ENCODE peak calls at places on chromosomes 4 and X, in ten cellular contexts. K is A549, T is gastrocnemius medialis, N is GM12878, E is HepG2, B is right lobe of liver, C is HCT116, Y is IMR-90, O is heart left ventricle, A is body of pancreas. I is an unnamed sample.

GRCh38 chr4:78609580-78609979 is 58.0 kb downstream of the ANXA3 start:
- ATAC-seq in O (no peak), N (no peak), A (no peak), T (no peak), Y (no peak), C (no peak), B (no peak), K (no peak), E (no peak), I (no peak)

GRCh38 chrX:19636989-19637388 is 121.7 kb upstream of the MAP3K15 start:
- ATAC-seq in K (no peak), A (no peak), T (no peak), O (no peak), B (no peak), N (peak), Y (no peak), C (no peak), E (no peak), I (no peak)

GRCh38 chr4:83581411-83582288 is 45.7 kb downstream of the GPAT3 start:
- ATAC-seq in A (no peak), N (peak), C (no peak), K (no peak), B (no peak), T (no peak), Y (no peak), O (no peak), E (no peak), I (peak)

GRCh38 chr4:124879195-124879594 is 166.7 kb upstream of the ANKRD50 start:
- ATAC-seq in N (no peak), O (no peak), C (no peak), T (no peak), E (no peak), K (no peak), A (no peak), B (no peak), Y (no peak), I (no peak)

GRCh38 chr4:683982-684571 is 4.9 kb downstream of the SLC49A3 start:
- ATAC-seq in C (peak), T (peak), Y (peak), O (peak), B (no peak), A (no peak), K (peak), E (peak), N (peak), I (no peak)

GRCh38 chr4:55297346-55297745 is 48.7 kb upstream of the SRD5A3 start:
- ATAC-seq in N (no peak), C (peak), A (no peak), T (no peak), B (no peak), Y (no peak), E (peak), O (no peak), K (no peak), I (no peak)

GRCh38 chr4:152825336-152825735 is 45.6 kb downstream of the ARFIP1 start:
- ATAC-seq in E (no peak), B (no peak), A (no peak), T (no peak), O (no peak), C (no peak), Y (peak), K (no peak), N (no peak), I (no peak)

GRCh38 chr4:95360911-95361695 is 187.7 kb downstream of the UNC5C start:
- ATAC-seq in A (no peak), B (peak), O (no peak), Y (no peak), N (no peak), T (no peak), E (no peak), K (no peak), C (no peak), I (no peak)

GRCh38 chr4:169100656-169101055 is 90.6 kb upstream of the CBR4 start:
- ATAC-seq in C (no peak), A (no peak), N (no peak), B (no peak), T (no peak), Y (no peak), K (no peak), E (no peak), O (peak), I (no peak)

GRCh38 chr4:3879681-3880594 is 113.8 kb downstream of the ADRA2C start:
- ATAC-seq in K (peak), N (peak), O (peak), B (peak), C (peak), T (peak), E (peak), Y (no peak), A (peak), I (peak)

GRCh38 chrX:11381464-11381863 is 88.3 kb downstream of the AMELX start:
- ATAC-seq in Y (peak), B (peak), O (peak), K (peak), N (peak), C (peak), E (peak), A (peak), T (peak), I (peak)

GRCh38 chr4:7128234-7128633 is 60.4 kb upstream of the GRPEL1 start:
- ATAC-seq in K (no peak), C (no peak), N (no peak), T (no peak), E (no peak), B (no peak), A (no peak), O (no peak), Y (no peak), I (no peak)

GRCh38 chrX:153486163-153486562 is 8.6 kb upstream of the BGN start:
- ATAC-seq in B (no peak), T (no peak), K (no peak), N (no peak), O (no peak), A (no peak), E (no peak), Y (no peak), C (no peak), I (no peak)

GRCh38 chr4:122508083-122508482 is 51.6 kb upstream of the IL2 start:
- ATAC-seq in C (no peak), N (peak), K (no peak), B (no peak), T (no peak), E (no peak), O (no peak), A (no peak), Y (no peak), I (no peak)

GRCh38 chr4:44738615-44739014 is 12.3 kb upstream of the GNPDA2 start:
- ATAC-seq in O (no peak), T (no peak), A (no peak), C (no peak), N (no peak), B (no peak), Y (peak), E (no peak), K (no peak), I (no peak)

GRCh38 chr4:48680848-48681568 is 99.1 kb downstream of the FRYL start:
- ATAC-seq in O (no peak), E (no peak), N (no peak), B (peak), C (no peak), K (no peak), Y (no peak), A (peak), T (no peak), I (no peak)

GRCh38 chr4:42159271-42160001 is 7.0 kb upstream of the BEND4 start:
- ATAC-seq in K (no peak), C (no peak), E (no peak), O (no peak), A (no peak), T (no peak), B (no peak), Y (no peak), N (no peak), I (no peak)

GRCh38 chr4:25379591-25379990 is 2.5 kb downstream of the ANAPC4 start:
- ATAC-seq in T (no peak), K (no peak), O (no peak), C (no peak), N (no peak), A (no peak), B (no peak), Y (no peak), E (no peak), I (no peak)

GRCh38 chr4:25378130-25378743 is 1.2 kb downstream of the ANAPC4 start:
- ATAC-seq in C (no peak), O (no peak), E (no peak), Y (no peak), K (no peak), B (no peak), T (no peak), A (no peak), N (no peak), I (no peak)

GRCh38 chr4:25377572-25377882 is 464 bp downstream of the ANAPC4 start:
- ATAC-seq in A (no peak), K (no peak), Y (no peak), B (no peak), C (peak), E (no peak), T (no peak), N (peak), O (no peak), I (no peak)

DNA sequence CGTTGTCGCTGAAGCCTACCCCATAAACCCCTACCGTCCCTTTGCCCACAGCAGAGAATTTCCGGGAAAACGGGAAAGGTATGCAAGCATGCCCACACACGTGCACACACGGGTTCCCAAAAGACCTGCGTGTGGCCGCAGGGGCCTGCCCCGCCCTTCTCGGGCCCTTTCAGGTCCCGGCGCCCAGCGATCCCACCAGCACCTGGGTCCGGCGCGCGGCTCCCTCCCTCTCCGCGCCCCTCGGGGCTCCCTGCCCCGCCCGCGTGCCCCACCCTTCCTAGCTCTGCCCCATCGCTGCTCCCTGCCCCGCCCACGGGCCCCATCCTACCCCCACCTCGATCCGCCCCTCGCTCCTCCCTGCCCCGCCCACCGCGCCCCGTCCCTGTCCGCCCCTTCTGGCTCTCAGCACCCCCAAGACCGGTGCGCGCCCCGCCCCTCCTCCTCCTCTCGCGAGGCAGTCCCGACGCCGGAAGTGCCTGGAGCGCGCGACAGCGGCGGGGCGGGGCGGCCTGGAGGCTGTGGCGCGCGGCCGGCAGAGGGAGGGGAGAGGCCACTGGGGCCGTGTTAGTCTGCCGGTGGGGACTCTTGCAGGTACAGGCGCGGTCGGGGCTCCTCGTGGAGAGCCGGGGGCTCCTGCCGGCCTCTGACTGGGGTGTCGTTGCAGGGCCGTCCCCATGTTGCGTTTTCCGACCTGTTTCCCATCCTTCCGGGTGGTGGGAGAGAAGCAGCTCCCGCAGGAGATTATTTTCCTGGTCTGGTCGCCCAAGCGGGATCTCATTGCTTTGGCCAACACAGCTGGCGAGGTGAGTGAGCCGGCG is at the start of gene ANAPC4:
- ATAC-seq in E (peak), A (peak), B (peak), K (peak), N (peak), C (peak), T (peak), O (peak), Y (peak), I (peak)
- TF ChIP-seq POLR2A in E (peak), A (peak), B (peak), K (peak), N (peak), C (peak), T (peak), O (peak), Y (no peak), I (peak)

GRCh38 chrX:52015794-52016193 is 53.2 kb downstream of the MAGED4B start:
- ATAC-seq in Y (no peak), A (no peak), K (no peak), E (no peak), O (no peak), T (no peak), C (no peak), B (no peak), N (no peak), I (no peak)
- TF ChIP-seq POLR2A in Y (no peak), A (no peak), K (no peak), E (no peak), O (no peak), T (no peak), C (no peak), B (no peak), N (no peak), I (no peak)

DNA sequence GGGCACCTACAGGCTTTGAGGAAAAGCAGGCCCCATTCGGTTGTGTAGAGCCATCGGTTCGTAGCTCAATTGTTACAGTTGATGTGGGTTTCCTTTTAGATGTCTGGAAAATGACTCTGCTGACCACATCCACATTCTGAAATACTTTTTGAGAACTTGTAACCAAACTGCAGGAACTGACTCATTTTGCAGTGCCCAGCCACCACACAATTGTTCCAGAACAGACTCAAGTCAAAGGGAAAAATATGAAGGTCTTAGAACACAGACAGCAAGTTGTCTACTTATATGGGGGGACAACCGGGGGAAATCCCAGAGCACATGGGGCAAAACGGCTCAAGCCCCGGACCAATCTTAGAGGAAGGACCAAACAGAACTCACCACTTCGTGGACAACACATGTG is 557.6 kb upstream of the DIPK2B start:
- ATAC-seq in Y (peak), A (no peak), C (peak), N (peak), K (no peak), B (no peak), O (peak), T (no peak), E (no peak), I (no peak)
- TF ChIP-seq POLR2A in Y (peak), A (no peak), C (no peak), N (no peak), K (no peak), B (no peak), O (no peak), T (no peak), E (no peak), I (no peak)

GRCh38 chr4:163553146-163553545 is 58.7 kb downstream of the TMA16 start:
- ATAC-seq in Y (no peak), C (no peak), E (no peak), B (no peak), K (no peak), N (no peak), A (no peak), O (no peak), T (no peak), I (no peak)
- TF ChIP-seq POLR2A in Y (no peak), C (no peak), E (no peak), B (no peak), K (no peak), N (no peak), A (no peak), O (no peak), T (no peak), I (no peak)

GRCh38 chr4:173264245-173264959 is 69.8 kb downstream of the HMGB2 start:
- ATAC-seq in C (no peak), B (peak), N (peak), A (peak), Y (peak), T (peak), E (no peak), O (peak), K (no peak), I (peak)
- TF ChIP-seq POLR2A in C (no peak), B (no peak), N (no peak), A (no peak), Y (no peak), T (no peak), E (no peak), O (no peak), K (no peak), I (no peak)

GRCh38 chrX:132730266-132730665 is 228.2 kb downstream of the HS6ST2 start:
- ATAC-seq in T (no peak), E (no peak), B (no peak), Y (no peak), C (no peak), O (no peak), N (no peak), A (no peak), K (no peak), I (no peak)
- TF ChIP-seq POLR2A in T (no peak), E (no peak), B (no peak), Y (no peak), C (no peak), O (no peak), N (no peak), A (no peak), K (no peak), I (no peak)

DNA sequence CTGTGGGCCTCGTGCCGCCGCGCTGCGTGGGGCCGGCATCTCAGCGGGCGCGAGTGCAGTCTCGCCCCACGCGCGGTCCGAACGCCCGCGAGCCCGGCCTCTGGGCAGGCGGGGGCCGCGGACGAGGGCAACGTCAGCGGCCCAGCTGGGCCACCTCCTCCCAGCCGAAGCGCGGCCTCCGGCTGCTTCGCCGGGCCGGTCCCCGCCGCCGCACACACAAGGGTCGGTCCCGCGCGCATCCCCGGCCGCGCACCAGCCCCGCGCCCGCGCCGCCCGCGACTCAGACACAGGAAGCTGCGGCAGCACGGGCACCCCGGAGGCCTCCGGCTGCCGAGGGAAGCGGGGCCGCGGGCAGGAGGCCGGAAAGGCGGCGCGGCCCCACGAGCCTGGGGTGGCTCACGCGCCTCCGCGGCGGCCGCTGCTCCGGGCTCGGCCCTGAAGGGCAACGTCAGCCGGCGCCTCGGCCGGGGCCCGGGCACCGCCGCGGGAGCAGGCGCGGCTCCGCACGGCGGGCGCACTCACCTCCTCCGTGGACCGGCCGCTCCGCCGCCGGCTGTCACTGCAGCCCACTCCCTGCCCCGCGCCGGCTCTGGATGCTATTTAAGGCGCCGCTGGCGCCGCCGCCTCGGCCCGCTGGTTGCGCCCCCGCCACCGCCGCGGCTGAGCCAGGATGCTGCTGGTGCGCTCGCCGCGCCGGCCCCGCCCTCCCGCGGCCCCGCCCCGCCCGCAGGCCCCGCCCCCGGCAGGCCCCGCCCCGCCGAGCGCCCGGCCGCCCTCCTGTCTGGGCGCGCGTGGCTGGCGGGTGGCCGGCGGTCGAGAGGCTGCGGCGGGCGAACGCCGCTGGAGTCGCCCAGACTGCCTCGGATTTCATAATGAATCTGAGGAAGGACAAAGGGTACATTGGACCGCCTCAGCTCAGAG is at the start of gene ACSL1:
- ATAC-seq in Y (peak), T (peak), C (peak), A (peak), E (peak), O (peak), N (peak), B (peak), K (peak), I (peak)
- TF ChIP-seq POLR2A in Y (peak), T (peak), C (peak), A (peak), E (peak), O (peak), N (peak), B (peak), K (peak), I (peak)